ENCODE peak calls at places on chromosome 19, in four cellular contexts. One of them, this sample, is unnamed.

GRCh38 chr19:14559916-14560775 is 11.7 kb downstream of the NDUFB7 start:
- DNase-seq in GM12878: no peak
- DNase-seq in K562: no peak
- DNase-seq in HepG2: no peak
- DNase-seq in this sample: no peak

GRCh38 chr19:11481777-11482383 is 1.0 kb upstream of the ELAVL3 start:
- DNase-seq in HepG2: peak
- DNase-seq in GM12878: peak
- DNase-seq in K562: peak
- DNase-seq in this sample: peak

GRCh38 chr19:55173717-55174409 is 6.2 kb downstream of the SYT5 start:
- DNase-seq in HepG2: peak
- DNase-seq in K562: peak
- DNase-seq in GM12878: no peak
- DNase-seq in this sample: peak

GRCh38 chr19:40512473-40513344 is 45.9 kb downstream of the SPTBN4 start:
- DNase-seq in HepG2: no peak
- DNase-seq in K562: no peak
- DNase-seq in GM12878: no peak
- DNase-seq in this sample: peak

GRCh38 chr19:18915639-18916038 is 3.5 kb downstream of the COPE start:
- DNase-seq in K562: no peak
- DNase-seq in GM12878: no peak
- DNase-seq in HepG2: peak
- DNase-seq in this sample: peak

GRCh38 chr19:543912-544608 is at the start of gene GZMM:
- DNase-seq in GM12878: no peak
- DNase-seq in HepG2: no peak
- DNase-seq in K562: peak
- DNase-seq in this sample: no peak

GRCh38 chr19:1213391-1214286 is 8.1 kb downstream of the STK11 start:
- DNase-seq in GM12878: peak
- DNase-seq in HepG2: no peak
- DNase-seq in K562: no peak
- DNase-seq in this sample: no peak

GRCh38 chr19:13723206-13723605 is 41.1 kb upstream of the MRI1 start:
- DNase-seq in GM12878: no peak
- DNase-seq in HepG2: no peak
- DNase-seq in K562: no peak
- DNase-seq in this sample: no peak

GRCh38 chr19:51460164-51460992 is 2.1 kb upstream of the SIGLEC8 start:
- DNase-seq in K562: peak
- DNase-seq in HepG2: peak
- DNase-seq in GM12878: no peak
- DNase-seq in this sample: peak

GRCh38 chr19:28242317-28242927 is 970.5 kb downstream of the UQCRFS1 start:
- DNase-seq in K562: peak
- DNase-seq in HepG2: no peak
- DNase-seq in GM12878: no peak
- DNase-seq in this sample: peak

GRCh38 chr19:6772866-6773322 is 386 bp downstream of the VAV1 start:
- DNase-seq in HepG2: no peak
- DNase-seq in GM12878: no peak
- DNase-seq in K562: no peak
- DNase-seq in this sample: no peak

GRCh38 chr19:19109601-19110000 is 28.7 kb downstream of the TMEM161A start:
- DNase-seq in HepG2: no peak
- DNase-seq in K562: no peak
- DNase-seq in GM12878: no peak
- DNase-seq in this sample: no peak

GRCh38 chr19:30795727-30796126 is 423.5 kb downstream of the ZNF536 start:
- DNase-seq in HepG2: no peak
- DNase-seq in K562: no peak
- DNase-seq in GM12878: no peak
- DNase-seq in this sample: no peak

GRCh38 chr19:30802424-30803013 is 430.3 kb downstream of the ZNF536 start:
- DNase-seq in K562: no peak
- DNase-seq in HepG2: no peak
- DNase-seq in GM12878: no peak
- DNase-seq in this sample: no peak

GRCh38 chr19:30799854-30800755 is 427.9 kb downstream of the ZNF536 start:
- DNase-seq in K562: peak
- DNase-seq in HepG2: peak
- DNase-seq in GM12878: no peak
- DNase-seq in this sample: peak
- TF ChIP-seq ESRRA in K562: no peak
- TF ChIP-seq ESRRA in HepG2: no peak
- TF ChIP-seq ESRRA in GM12878: no peak
- TF ChIP-seq ESRRA in this sample: no peak

DNA sequence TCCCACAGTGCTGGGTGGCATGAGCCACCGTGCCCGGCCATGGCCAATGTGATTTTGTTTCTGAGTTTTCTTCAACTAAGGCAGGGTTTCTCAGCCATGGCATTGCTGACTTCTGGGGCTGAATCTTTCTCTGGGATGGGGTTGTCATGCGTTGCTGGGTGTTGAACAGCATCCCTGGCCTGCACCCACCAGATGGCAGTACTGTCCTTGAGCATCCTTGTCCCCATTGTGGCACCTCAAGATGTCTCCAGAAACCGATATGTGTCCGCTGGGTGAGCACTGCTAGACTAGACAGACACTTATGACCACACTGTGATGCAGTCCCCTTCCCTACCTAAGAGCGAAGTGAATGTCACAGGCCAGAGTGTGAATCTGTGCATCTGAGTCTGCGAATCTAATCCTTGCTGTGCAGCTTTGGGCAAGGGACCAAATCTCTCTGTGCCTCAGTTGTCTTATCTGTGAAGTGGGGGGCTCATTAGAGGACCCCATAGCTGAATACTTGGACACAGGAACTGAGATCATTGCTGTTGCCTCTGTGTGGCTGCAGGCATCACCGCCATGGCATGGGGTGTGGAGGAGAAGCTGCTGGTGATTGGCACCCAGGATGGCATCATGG is 50.3 kb upstream of the SIN3B start:
- DNase-seq in K562: peak
- DNase-seq in GM12878: peak
- DNase-seq in HepG2: peak
- DNase-seq in this sample: peak
- TF ChIP-seq NR2C2 in K562: no peak
- TF ChIP-seq NR2C2 in GM12878: no peak
- TF ChIP-seq NR2C2 in HepG2: no peak
- TF ChIP-seq NR2C2 in this sample: no peak

DNA sequence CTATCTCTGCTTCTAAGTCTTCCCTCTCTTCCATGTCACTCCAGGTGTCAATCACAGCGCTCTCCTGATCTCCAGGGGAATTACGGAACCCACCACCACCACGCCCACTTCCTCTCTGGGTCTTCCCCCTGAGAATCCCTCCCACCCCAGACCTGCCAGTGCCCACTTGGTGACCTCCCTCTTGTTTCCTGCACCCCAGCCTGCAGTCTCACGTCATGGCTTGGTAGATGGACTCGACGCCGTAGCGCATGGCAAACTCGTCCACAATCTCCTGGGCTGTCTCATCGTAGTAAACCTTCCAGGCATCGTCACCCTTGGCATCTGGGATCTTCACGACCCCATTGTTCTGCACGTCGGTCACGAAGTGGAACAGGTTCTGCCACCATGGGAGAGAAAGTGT is 47.0 kb downstream of the UNC13A start:
- DNase-seq in HepG2: no peak
- DNase-seq in GM12878: no peak
- DNase-seq in K562: no peak
- DNase-seq in this sample: no peak
- TF ChIP-seq ESRRA in HepG2: no peak
- TF ChIP-seq ESRRA in GM12878: no peak
- TF ChIP-seq ESRRA in K562: no peak
- TF ChIP-seq ESRRA in this sample: no peak

GRCh38 chr19:47187023-47187655 is 43.9 kb downstream of the BBC3 start:
- DNase-seq in GM12878: no peak
- DNase-seq in K562: no peak
- DNase-seq in HepG2: no peak
- DNase-seq in this sample: no peak
- TF ChIP-seq NR2C2 in GM12878: no peak
- TF ChIP-seq NR2C2 in K562: no peak
- TF ChIP-seq NR2C2 in HepG2: no peak
- TF ChIP-seq NR2C2 in this sample: no peak

DNA sequence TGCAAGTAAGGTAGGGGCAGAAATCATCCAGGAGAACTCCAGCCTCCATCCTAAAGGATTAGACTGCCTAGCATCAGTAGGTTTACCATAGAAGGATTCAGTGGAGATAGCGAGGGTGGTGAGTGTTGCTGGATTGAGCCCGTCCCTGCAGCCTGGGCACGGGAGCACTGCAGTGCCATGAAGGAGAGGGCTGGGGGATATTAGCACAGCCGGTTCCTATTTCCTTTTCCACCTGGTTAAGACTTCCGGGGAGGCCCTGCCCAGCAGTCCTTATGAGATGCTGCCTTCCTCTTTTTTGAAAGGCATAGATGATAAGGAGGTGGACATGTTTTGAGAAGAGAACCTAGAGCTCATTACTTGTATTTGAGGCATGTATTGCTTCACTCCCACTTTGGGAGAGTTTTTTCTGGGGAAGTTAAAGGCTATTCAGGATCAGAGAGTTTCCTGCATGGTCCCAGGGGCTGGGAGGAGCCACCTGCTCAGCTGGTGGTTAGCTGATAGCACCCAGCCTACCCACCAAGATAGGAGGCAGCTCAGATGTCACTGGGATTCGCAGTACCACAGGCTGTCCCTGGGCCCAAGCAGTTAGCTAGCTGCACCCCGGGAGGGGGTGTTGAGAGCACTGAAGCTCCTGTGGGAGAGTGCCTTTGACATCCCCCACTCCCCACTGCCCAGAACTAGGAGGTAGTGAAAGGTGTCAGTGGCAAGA is 17.2 kb downstream of the ACTN4 start:
- DNase-seq in K562: peak
- DNase-seq in GM12878: no peak
- DNase-seq in HepG2: no peak
- DNase-seq in this sample: no peak
- TF ChIP-seq ESRRA in K562: no peak
- TF ChIP-seq ESRRA in GM12878: no peak
- TF ChIP-seq ESRRA in HepG2: no peak
- TF ChIP-seq ESRRA in this sample: no peak

GRCh38 chr19:45125975-45126493 is 33.1 kb downstream of the PPP1R37 start:
- DNase-seq in K562: peak
- DNase-seq in HepG2: peak
- DNase-seq in GM12878: no peak
- DNase-seq in this sample: peak
- TF ChIP-seq NR2C2 in K562: no peak
- TF ChIP-seq NR2C2 in HepG2: no peak
- TF ChIP-seq NR2C2 in GM12878: no peak
- TF ChIP-seq NR2C2 in this sample: no peak

DNA sequence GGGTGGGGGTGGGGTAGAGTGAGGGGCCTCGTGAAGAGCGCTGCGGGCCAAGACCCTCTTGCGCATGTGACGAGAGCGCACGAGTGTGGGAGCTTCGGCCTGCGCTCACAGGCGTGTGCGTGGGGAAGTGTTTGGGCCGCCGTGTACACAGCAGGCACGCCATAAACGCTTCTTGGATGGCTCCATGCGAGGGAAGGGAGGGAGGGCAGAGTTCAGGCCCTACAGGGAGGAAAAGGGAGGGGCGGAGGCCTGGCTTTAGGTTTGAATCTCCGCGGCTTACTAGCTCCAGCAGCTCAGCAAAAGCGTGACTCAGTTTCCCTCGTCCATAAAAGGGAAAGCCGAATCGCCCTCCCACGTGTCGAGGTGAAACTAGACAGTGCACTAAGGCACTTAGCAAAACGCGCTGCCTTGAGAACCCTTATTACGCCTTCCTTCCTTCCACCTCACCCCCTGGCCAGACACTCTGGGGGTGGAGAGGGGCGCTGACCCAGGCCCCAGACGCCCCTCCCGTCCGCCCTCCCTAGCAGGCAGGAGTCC is 12.5 kb downstream of the GADD45B start:
- DNase-seq in GM12878: no peak
- DNase-seq in HepG2: no peak
- DNase-seq in K562: no peak
- DNase-seq in this sample: no peak
- TF ChIP-seq ESRRA in GM12878: no peak
- TF ChIP-seq ESRRA in HepG2: no peak
- TF ChIP-seq ESRRA in K562: no peak
- TF ChIP-seq ESRRA in this sample: no peak

GRCh38 chr19:17753976-17754375 is 2.7 kb downstream of the FCHO1 start:
- DNase-seq in GM12878: no peak
- DNase-seq in K562: no peak
- DNase-seq in HepG2: no peak
- DNase-seq in this sample: peak
- TF ChIP-seq NR2C2 in GM12878: no peak
- TF ChIP-seq NR2C2 in K562: no peak
- TF ChIP-seq NR2C2 in HepG2: no peak
- TF ChIP-seq NR2C2 in this sample: no peak

GRCh38 chr19:10270180-10270615 is 722 bp upstream of the ICAM1 start:
- DNase-seq in GM12878: no peak
- DNase-seq in HepG2: no peak
- DNase-seq in K562: peak
- DNase-seq in this sample: no peak
- TF ChIP-seq ESRRA in GM12878: no peak
- TF ChIP-seq ESRRA in HepG2: no peak
- TF ChIP-seq ESRRA in K562: no peak
- TF ChIP-seq ESRRA in this sample: no peak

GRCh38 chr19:48836089-48837017 is at the start of gene HSD17B14:
- DNase-seq in HepG2: no peak
- DNase-seq in K562: peak
- DNase-seq in GM12878: no peak
- DNase-seq in this sample: peak
- TF ChIP-seq NR2C2 in HepG2: no peak
- TF ChIP-seq NR2C2 in K562: peak
- TF ChIP-seq NR2C2 in GM12878: no peak
- TF ChIP-seq NR2C2 in this sample: no peak

This sample was measured in WTC11.